ENCODE peak calls at places on chromosomes 6 and 20, in six cellular contexts. U is thoracic aorta; D is ovary; W is GM12878; S is ascending aorta; Z is effector memory CD4-positive, alpha-beta T cell. R is an unnamed sample.

GRCh38 chr20:43583982-43584432 is 6.7 kb upstream of the IFT52 start:
- DNase-seq in U (peak), D (peak), W (no peak), S (peak), Z (no peak), R (no peak)

GRCh38 chr6:36118550-36119107 is 11.7 kb upstream of the MAPK13 start:
- DNase-seq in U (no peak), D (no peak), W (no peak), S (no peak), Z (peak), R (peak)

GRCh38 chr6:109221543-109222195 is 126.4 kb downstream of the CEP57L1 start:
- DNase-seq in U (no peak), D (no peak), W (no peak), S (no peak), Z (no peak), R (no peak)

GRCh38 chr6:56909115-56909907 is 45.6 kb upstream of the BEND6 start:
- DNase-seq in U (no peak), D (no peak), W (no peak), S (no peak), Z (no peak), R (no peak)

GRCh38 chr6:149854532-149854931 is 9.6 kb downstream of the LRP11 start:
- DNase-seq in U (no peak), D (no peak), W (no peak), S (no peak), Z (no peak), R (no peak)

GRCh38 chr6:168699631-168700315 is 258.8 kb downstream of the SMOC2 start:
- DNase-seq in U (no peak), D (peak), W (no peak), S (no peak), Z (no peak), R (no peak)

GRCh38 chr6:6751615-6752014 is 163.1 kb downstream of the LY86 start:
- DNase-seq in U (no peak), D (no peak), W (no peak), S (no peak), Z (no peak), R (no peak)

GRCh38 chr6:34834789-34835518 is 43.1 kb downstream of the BLTP3A start:
- DNase-seq in U (no peak), D (no peak), W (no peak), S (no peak), Z (no peak), R (no peak)

GRCh38 chr6:170100046-170100445 is 190.8 kb downstream of the DLL1 start:
- DNase-seq in U (no peak), D (peak), W (no peak), S (peak), Z (no peak), R (no peak)

GRCh38 chr6:129133770-129134192 is 250.8 kb downstream of the LAMA2 start:
- DNase-seq in U (no peak), D (peak), W (no peak), S (no peak), Z (no peak), R (no peak)

GRCh38 chr6:28724395-28724794 is 198.7 kb downstream of the GPX5 start:
- DNase-seq in U (no peak), D (no peak), W (no peak), S (no peak), Z (no peak), R (no peak)

GRCh38 chr6:119255492-119255891 is 94.1 kb downstream of the MAN1A1 start:
- DNase-seq in U (no peak), D (no peak), W (no peak), S (no peak), Z (no peak), R (no peak)

GRCh38 chr6:163243083-163243482 is 171.4 kb upstream of the QKI start:
- DNase-seq in U (no peak), D (no peak), W (no peak), S (no peak), Z (no peak), R (no peak)

GRCh38 chr6:924661-925060 is 231.7 kb upstream of the EXOC2 start:
- DNase-seq in U (no peak), D (no peak), W (no peak), S (no peak), Z (no peak), R (no peak)

GRCh38 chr20:58595167-58595566 is 55.9 kb upstream of the STX16 start:
- DNase-seq in U (no peak), D (no peak), W (no peak), S (no peak), Z (no peak), R (no peak)

GRCh38 chr6:104835782-104836181 is 23.9 kb downstream of the HACE1 start:
- DNase-seq in U (no peak), D (no peak), W (no peak), S (no peak), Z (no peak), R (no peak)

GRCh38 chr6:133630651-133631050 is 258.3 kb upstream of the TCF21 start:
- DNase-seq in U (no peak), D (no peak), W (no peak), S (no peak), Z (no peak), R (no peak)

GRCh38 chr20:20037960-20038359 is 14.3 kb downstream of the CRNKL1 start:
- DNase-seq in U (no peak), D (no peak), W (no peak), S (no peak), Z (no peak), R (no peak)

GRCh38 chr20:47821481-47822100 is 36.3 kb upstream of the SULF2 start:
- DNase-seq in U (no peak), D (no peak), W (no peak), S (no peak), Z (no peak), R (no peak)

GRCh38 chr6:6741264-6741663 is 152.7 kb downstream of the LY86 start:
- DNase-seq in U (no peak), D (no peak), W (no peak), S (no peak), Z (no peak), R (no peak)

GRCh38 chr6:91860951-91861350 is 1274.1 kb upstream of the MAP3K7 start:
- DNase-seq in U (no peak), D (no peak), W (no peak), S (no peak), Z (no peak), R (no peak)

GRCh38 chr6:38846844-38847243 is 131.7 kb downstream of the DNAH8 start:
- DNase-seq in U (no peak), D (no peak), W (no peak), S (no peak), Z (no peak), R (no peak)

GRCh38 chr20:44134897-44135810 is 51.8 kb downstream of the JPH2 start:
- DNase-seq in U (no peak), D (no peak), W (peak), S (no peak), Z (no peak), R (no peak)

GRCh38 chr6:166516256-166516655 is 70.2 kb downstream of the RAMACL start:
- DNase-seq in U (no peak), D (no peak), W (no peak), S (no peak), Z (no peak), R (no peak)

GRCh38 chr6:111841822-111842221 is 31.4 kb downstream of the FYN start:
- DNase-seq in U (no peak), D (no peak), W (peak), S (no peak), Z (no peak), R (peak)

GRCh38 chr6:87900160-87900698 is 147.4 kb upstream of the SPACA1 start:
- DNase-seq in U (no peak), D (no peak), W (no peak), S (no peak), Z (no peak), R (no peak)

GRCh38 chr6:170473226-170473789 is 79.8 kb downstream of the PSMB1 start:
- DNase-seq in U (no peak), D (no peak), W (no peak), S (no peak), Z (no peak), R (no peak)

GRCh38 chr6:108437821-108438220 is 122.9 kb upstream of the FOXO3 start:
- DNase-seq in U (no peak), D (no peak), W (no peak), S (no peak), Z (no peak), R (no peak)

DNA sequence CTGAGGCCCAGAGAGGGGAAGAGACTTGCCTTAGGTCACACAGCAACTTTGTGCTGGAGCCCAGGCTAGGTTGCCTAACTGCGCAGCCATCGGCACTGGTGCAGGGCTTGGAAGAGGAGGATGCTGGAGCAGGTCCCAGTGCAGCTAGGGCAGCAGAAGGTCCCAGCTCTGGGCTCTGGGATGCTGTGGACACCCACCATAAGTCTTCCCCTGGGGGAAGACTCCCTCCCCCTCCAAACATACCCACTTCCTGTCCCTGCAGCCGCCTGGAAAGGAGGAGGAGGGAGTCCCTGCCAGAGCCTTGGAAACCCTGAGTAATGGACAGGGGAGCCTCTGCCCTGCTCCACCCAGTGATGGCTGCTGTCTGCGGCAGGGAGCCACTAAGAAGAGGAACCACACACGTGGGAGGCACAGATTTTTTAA is 93.6 kb downstream of the NCR2 start:
- DNase-seq in U (no peak), D (no peak), W (no peak), S (peak), Z (no peak), R (no peak)
- H3K27ac ChIP-seq in U (peak), D (no peak), W (no peak), S (peak), Z (no peak), R (no peak)

GRCh38 chr6:136103763-136104311 is 146.3 kb downstream of the MTFR2 start:
- DNase-seq in U (no peak), D (no peak), W (no peak), S (no peak), Z (no peak), R (no peak)

GRCh38 chr6:136103101-136103688 is 146.9 kb downstream of the MTFR2 start:
- DNase-seq in U (no peak), D (no peak), W (no peak), S (no peak), Z (no peak), R (no peak)

GRCh38 chr6:136108591-136108990 is 141.5 kb downstream of the MTFR2 start:
- DNase-seq in U (no peak), D (no peak), W (no peak), S (no peak), Z (no peak), R (no peak)

DNA sequence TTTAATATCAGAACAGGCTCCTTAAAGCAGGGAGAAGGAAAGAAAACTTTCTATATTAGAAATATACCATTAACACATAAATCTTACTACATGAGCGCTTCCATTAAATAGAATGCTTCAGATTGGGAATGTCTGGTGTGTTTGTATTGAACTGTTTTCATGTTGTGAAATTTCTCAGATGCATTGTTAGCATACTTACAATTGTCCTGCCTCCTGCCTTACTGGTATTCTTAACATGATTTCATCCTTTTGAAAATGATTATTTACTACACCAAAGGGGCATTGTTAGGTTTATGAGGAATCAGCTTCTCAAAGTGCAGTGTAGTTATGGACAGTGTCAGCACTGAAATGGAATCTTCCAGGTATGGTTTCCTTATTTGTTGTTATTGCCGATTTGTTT is 145.6 kb downstream of the MTFR2 start:
- DNase-seq in U (no peak), D (no peak), W (no peak), S (no peak), Z (no peak), R (no peak)
- H3K27ac ChIP-seq in U (no peak), D (no peak), W (no peak), S (no peak), Z (no peak), R (no peak)

GRCh38 chr6:130937942-130938604 is 110.9 kb downstream of the SMLR1 start:
- DNase-seq in U (no peak), D (no peak), W (no peak), S (no peak), Z (no peak), R (no peak)
- H3K27ac ChIP-seq in U (peak), D (no peak), W (no peak), S (no peak), Z (no peak), R (no peak)

DNA sequence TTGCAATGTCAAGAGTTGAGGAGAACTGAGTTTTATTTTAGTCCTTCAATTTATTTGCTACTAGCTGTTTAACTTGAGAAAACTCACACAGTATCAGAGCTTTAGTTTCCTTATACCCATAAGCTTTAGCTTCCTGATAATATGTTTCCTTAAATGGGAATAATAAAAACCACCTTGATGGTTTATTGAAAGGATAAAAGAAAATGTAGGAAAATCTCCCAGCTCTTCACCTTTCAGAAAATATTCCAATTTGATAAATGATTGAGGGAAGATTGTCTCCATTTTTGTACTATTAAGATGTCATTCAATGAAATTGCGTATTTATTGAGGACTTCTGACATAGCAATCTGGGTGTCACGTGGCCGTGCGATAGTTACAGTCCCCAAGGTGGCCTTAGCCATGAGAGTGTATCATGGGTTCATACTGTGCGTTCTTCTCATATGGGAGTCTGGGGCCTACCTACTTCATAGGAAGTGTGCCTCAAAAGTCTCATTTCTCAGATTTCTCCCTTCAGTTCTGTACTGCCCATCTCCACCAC is 296.3 kb upstream of the BMP2 start:
- DNase-seq in U (no peak), D (no peak), W (no peak), S (no peak), Z (no peak), R (no peak)
- H3K27ac ChIP-seq in U (no peak), D (no peak), W (no peak), S (no peak), Z (no peak), R (no peak)

GRCh38 chr6:43054206-43054943 is 724 bp upstream of the CUL7 start:
- DNase-seq in U (no peak), D (peak), W (no peak), S (no peak), Z (no peak), R (no peak)
- H3K27ac ChIP-seq in U (peak), D (peak), W (peak), S (peak), Z (peak), R (peak)

GRCh38 chr20:845967-846893 is 12.7 kb downstream of the FAM110A start:
- DNase-seq in U (no peak), D (no peak), W (no peak), S (no peak), Z (no peak), R (peak)

GRCh38 chr20:845226-845868 is 11.8 kb downstream of the FAM110A start:
- DNase-seq in U (no peak), D (no peak), W (no peak), S (no peak), Z (no peak), R (no peak)

GRCh38 chr20:844473-845225 is 11.1 kb downstream of the FAM110A start:
- DNase-seq in U (peak), D (peak), W (peak), S (peak), Z (peak), R (peak)

GRCh38 chr20:846894-847278 is 13.4 kb downstream of the FAM110A start:
- DNase-seq in U (no peak), D (no peak), W (no peak), S (no peak), Z (peak), R (peak)

GRCh38 chr20:848218-848617 is 14.7 kb downstream of the FAM110A start:
- DNase-seq in U (no peak), D (no peak), W (no peak), S (no peak), Z (no peak), R (no peak)
- H3K27ac ChIP-seq in U (no peak), D (no peak), W (no peak), S (no peak), Z (no peak), R (peak)

R was measured in CD4-positive, CD25-positive, alpha-beta regulatory T cell.